ENCODE peak calls at places on chromosomes 11 and 22, in nine cellular contexts. One of them, this sample, is unnamed.

GRCh38 chr22:17910561-17911311 is 113.6 kb downstream of the MICAL3 start:
- DNase-seq in GM13977: no peak
- DNase-seq in stimulated activated CD4-positive, alpha-beta T cell treated with anti-CD3 and anti-CD28 coated beads, Interleukin-4, amount 100 ng/mL, for 1 hour: no peak
- DNase-seq in activated T-cell treated with anti-CD3 and anti-CD28 coated beads for 48 hours: no peak
- DNase-seq in H4: peak
- DNase-seq in epithelial cell of esophagus: peak
- DNase-seq in HEK293T: peak
- DNase-seq in neural progenitor cell: peak
- DNase-seq in stimulated activated CD8-positive, alpha-beta memory T cell treated with anti-CD3 and anti-CD28 coated beads, Interleukin-15, amount 100 ng/mL, for 1 hour: no peak
- DNase-seq in this sample: no peak

GRCh38 chr11:120522021-120522420 is 10.5 kb downstream of the GRIK4 start:
- DNase-seq in stimulated activated CD8-positive, alpha-beta memory T cell treated with anti-CD3 and anti-CD28 coated beads, Interleukin-15, amount 100 ng/mL, for 1 hour: no peak
- DNase-seq in neural progenitor cell: no peak
- DNase-seq in H4: no peak
- DNase-seq in stimulated activated CD4-positive, alpha-beta T cell treated with anti-CD3 and anti-CD28 coated beads, Interleukin-4, amount 100 ng/mL, for 1 hour: no peak
- DNase-seq in epithelial cell of esophagus: no peak
- DNase-seq in activated T-cell treated with anti-CD3 and anti-CD28 coated beads for 48 hours: no peak
- DNase-seq in HEK293T: no peak
- DNase-seq in GM13977: no peak
- DNase-seq in this sample: no peak

GRCh38 chr11:93623938-93624337 is 37.5 kb upstream of the CEP295 start:
- DNase-seq in GM13977: no peak
- DNase-seq in stimulated activated CD8-positive, alpha-beta memory T cell treated with anti-CD3 and anti-CD28 coated beads, Interleukin-15, amount 100 ng/mL, for 1 hour: no peak
- DNase-seq in stimulated activated CD4-positive, alpha-beta T cell treated with anti-CD3 and anti-CD28 coated beads, Interleukin-4, amount 100 ng/mL, for 1 hour: no peak
- DNase-seq in epithelial cell of esophagus: no peak
- DNase-seq in H4: no peak
- DNase-seq in HEK293T: no peak
- DNase-seq in activated T-cell treated with anti-CD3 and anti-CD28 coated beads for 48 hours: no peak
- DNase-seq in neural progenitor cell: no peak
- DNase-seq in this sample: no peak

GRCh38 chr11:12901272-12901671 is 107.8 kb upstream of the RASSF10 start:
- DNase-seq in epithelial cell of esophagus: no peak
- DNase-seq in stimulated activated CD8-positive, alpha-beta memory T cell treated with anti-CD3 and anti-CD28 coated beads, Interleukin-15, amount 100 ng/mL, for 1 hour: no peak
- DNase-seq in GM13977: no peak
- DNase-seq in activated T-cell treated with anti-CD3 and anti-CD28 coated beads for 48 hours: no peak
- DNase-seq in stimulated activated CD4-positive, alpha-beta T cell treated with anti-CD3 and anti-CD28 coated beads, Interleukin-4, amount 100 ng/mL, for 1 hour: no peak
- DNase-seq in H4: no peak
- DNase-seq in HEK293T: no peak
- DNase-seq in neural progenitor cell: no peak
- DNase-seq in this sample: no peak

GRCh38 chr22:36856792-36857135 is 4.0 kb upstream of the NCF4 start:
- DNase-seq in GM13977: no peak
- DNase-seq in HEK293T: no peak
- DNase-seq in stimulated activated CD8-positive, alpha-beta memory T cell treated with anti-CD3 and anti-CD28 coated beads, Interleukin-15, amount 100 ng/mL, for 1 hour: no peak
- DNase-seq in H4: no peak
- DNase-seq in neural progenitor cell: no peak
- DNase-seq in stimulated activated CD4-positive, alpha-beta T cell treated with anti-CD3 and anti-CD28 coated beads, Interleukin-4, amount 100 ng/mL, for 1 hour: no peak
- DNase-seq in epithelial cell of esophagus: no peak
- DNase-seq in activated T-cell treated with anti-CD3 and anti-CD28 coated beads for 48 hours: no peak
- DNase-seq in this sample: no peak

GRCh38 chr22:38505595-38506117 is 455 bp downstream of the DDX17 start:
- DNase-seq in H4: no peak
- DNase-seq in stimulated activated CD8-positive, alpha-beta memory T cell treated with anti-CD3 and anti-CD28 coated beads, Interleukin-15, amount 100 ng/mL, for 1 hour: peak
- DNase-seq in stimulated activated CD4-positive, alpha-beta T cell treated with anti-CD3 and anti-CD28 coated beads, Interleukin-4, amount 100 ng/mL, for 1 hour: peak
- DNase-seq in activated T-cell treated with anti-CD3 and anti-CD28 coated beads for 48 hours: peak
- DNase-seq in neural progenitor cell: peak
- DNase-seq in GM13977: peak
- DNase-seq in HEK293T: peak
- DNase-seq in epithelial cell of esophagus: peak
- DNase-seq in this sample: no peak

GRCh38 chr22:42214625-42215415 is 55.6 kb downstream of the TCF20 start:
- DNase-seq in GM13977: no peak
- DNase-seq in activated T-cell treated with anti-CD3 and anti-CD28 coated beads for 48 hours: no peak
- DNase-seq in H4: no peak
- DNase-seq in HEK293T: no peak
- DNase-seq in epithelial cell of esophagus: no peak
- DNase-seq in stimulated activated CD4-positive, alpha-beta T cell treated with anti-CD3 and anti-CD28 coated beads, Interleukin-4, amount 100 ng/mL, for 1 hour: no peak
- DNase-seq in neural progenitor cell: peak
- DNase-seq in stimulated activated CD8-positive, alpha-beta memory T cell treated with anti-CD3 and anti-CD28 coated beads, Interleukin-15, amount 100 ng/mL, for 1 hour: no peak
- DNase-seq in this sample: no peak

GRCh38 chr11:33533668-33534067 is 167.0 kb downstream of the C11orf91 start:
- DNase-seq in GM13977: no peak
- DNase-seq in epithelial cell of esophagus: no peak
- DNase-seq in H4: no peak
- DNase-seq in HEK293T: no peak
- DNase-seq in activated T-cell treated with anti-CD3 and anti-CD28 coated beads for 48 hours: no peak
- DNase-seq in neural progenitor cell: no peak
- DNase-seq in stimulated activated CD4-positive, alpha-beta T cell treated with anti-CD3 and anti-CD28 coated beads, Interleukin-4, amount 100 ng/mL, for 1 hour: no peak
- DNase-seq in stimulated activated CD8-positive, alpha-beta memory T cell treated with anti-CD3 and anti-CD28 coated beads, Interleukin-15, amount 100 ng/mL, for 1 hour: no peak
- DNase-seq in this sample: no peak

GRCh38 chr22:26476705-26477340 is 6.8 kb downstream of the HPS4 start:
- DNase-seq in neural progenitor cell: no peak
- DNase-seq in GM13977: no peak
- DNase-seq in epithelial cell of esophagus: no peak
- DNase-seq in H4: no peak
- DNase-seq in stimulated activated CD4-positive, alpha-beta T cell treated with anti-CD3 and anti-CD28 coated beads, Interleukin-4, amount 100 ng/mL, for 1 hour: no peak
- DNase-seq in stimulated activated CD8-positive, alpha-beta memory T cell treated with anti-CD3 and anti-CD28 coated beads, Interleukin-15, amount 100 ng/mL, for 1 hour: no peak
- DNase-seq in activated T-cell treated with anti-CD3 and anti-CD28 coated beads for 48 hours: no peak
- DNase-seq in HEK293T: no peak
- DNase-seq in this sample: no peak

GRCh38 chr11:67611165-67611564 is 4.4 kb downstream of the NDUFV1 start:
- DNase-seq in H4: no peak
- DNase-seq in GM13977: no peak
- DNase-seq in epithelial cell of esophagus: no peak
- DNase-seq in HEK293T: no peak
- DNase-seq in stimulated activated CD4-positive, alpha-beta T cell treated with anti-CD3 and anti-CD28 coated beads, Interleukin-4, amount 100 ng/mL, for 1 hour: no peak
- DNase-seq in neural progenitor cell: no peak
- DNase-seq in activated T-cell treated with anti-CD3 and anti-CD28 coated beads for 48 hours: no peak
- DNase-seq in stimulated activated CD8-positive, alpha-beta memory T cell treated with anti-CD3 and anti-CD28 coated beads, Interleukin-15, amount 100 ng/mL, for 1 hour: no peak
- DNase-seq in this sample: no peak

GRCh38 chr22:38257650-38258246 is 15.1 kb downstream of the TMEM184B start:
- DNase-seq in neural progenitor cell: no peak
- DNase-seq in stimulated activated CD4-positive, alpha-beta T cell treated with anti-CD3 and anti-CD28 coated beads, Interleukin-4, amount 100 ng/mL, for 1 hour: no peak
- DNase-seq in stimulated activated CD8-positive, alpha-beta memory T cell treated with anti-CD3 and anti-CD28 coated beads, Interleukin-15, amount 100 ng/mL, for 1 hour: no peak
- DNase-seq in activated T-cell treated with anti-CD3 and anti-CD28 coated beads for 48 hours: no peak
- DNase-seq in HEK293T: no peak
- DNase-seq in epithelial cell of esophagus: no peak
- DNase-seq in GM13977: no peak
- DNase-seq in H4: no peak
- DNase-seq in this sample: no peak

GRCh38 chr22:29938285-29938693 is 55.3 kb downstream of the MTMR3 start:
- DNase-seq in epithelial cell of esophagus: no peak
- DNase-seq in GM13977: peak
- DNase-seq in H4: no peak
- DNase-seq in HEK293T: no peak
- DNase-seq in neural progenitor cell: no peak
- DNase-seq in stimulated activated CD8-positive, alpha-beta memory T cell treated with anti-CD3 and anti-CD28 coated beads, Interleukin-15, amount 100 ng/mL, for 1 hour: no peak
- DNase-seq in stimulated activated CD4-positive, alpha-beta T cell treated with anti-CD3 and anti-CD28 coated beads, Interleukin-4, amount 100 ng/mL, for 1 hour: no peak
- DNase-seq in activated T-cell treated with anti-CD3 and anti-CD28 coated beads for 48 hours: peak
- DNase-seq in this sample: no peak

GRCh38 chr11:22923561-22923960 is 63.3 kb upstream of the CCDC179 start:
- DNase-seq in stimulated activated CD4-positive, alpha-beta T cell treated with anti-CD3 and anti-CD28 coated beads, Interleukin-4, amount 100 ng/mL, for 1 hour: no peak
- DNase-seq in HEK293T: no peak
- DNase-seq in H4: no peak
- DNase-seq in GM13977: no peak
- DNase-seq in activated T-cell treated with anti-CD3 and anti-CD28 coated beads for 48 hours: no peak
- DNase-seq in stimulated activated CD8-positive, alpha-beta memory T cell treated with anti-CD3 and anti-CD28 coated beads, Interleukin-15, amount 100 ng/mL, for 1 hour: no peak
- DNase-seq in neural progenitor cell: no peak
- DNase-seq in epithelial cell of esophagus: no peak
- DNase-seq in this sample: no peak

GRCh38 chr11:76216536-76217326 is 10.4 kb upstream of the WNT11 start:
- DNase-seq in stimulated activated CD8-positive, alpha-beta memory T cell treated with anti-CD3 and anti-CD28 coated beads, Interleukin-15, amount 100 ng/mL, for 1 hour: no peak
- DNase-seq in GM13977: no peak
- DNase-seq in neural progenitor cell: peak
- DNase-seq in epithelial cell of esophagus: no peak
- DNase-seq in stimulated activated CD4-positive, alpha-beta T cell treated with anti-CD3 and anti-CD28 coated beads, Interleukin-4, amount 100 ng/mL, for 1 hour: no peak
- DNase-seq in H4: no peak
- DNase-seq in HEK293T: no peak
- DNase-seq in activated T-cell treated with anti-CD3 and anti-CD28 coated beads for 48 hours: no peak
- DNase-seq in this sample: no peak

GRCh38 chr11:133784359-133784758 is 61.0 kb downstream of the SPATA19 start:
- DNase-seq in stimulated activated CD4-positive, alpha-beta T cell treated with anti-CD3 and anti-CD28 coated beads, Interleukin-4, amount 100 ng/mL, for 1 hour: no peak
- DNase-seq in neural progenitor cell: no peak
- DNase-seq in H4: no peak
- DNase-seq in HEK293T: no peak
- DNase-seq in GM13977: no peak
- DNase-seq in epithelial cell of esophagus: no peak
- DNase-seq in stimulated activated CD8-positive, alpha-beta memory T cell treated with anti-CD3 and anti-CD28 coated beads, Interleukin-15, amount 100 ng/mL, for 1 hour: no peak
- DNase-seq in activated T-cell treated with anti-CD3 and anti-CD28 coated beads for 48 hours: no peak
- DNase-seq in this sample: no peak

GRCh38 chr11:98621767-98622166 is 399.0 kb upstream of the CNTN5 start:
- DNase-seq in neural progenitor cell: no peak
- DNase-seq in stimulated activated CD4-positive, alpha-beta T cell treated with anti-CD3 and anti-CD28 coated beads, Interleukin-4, amount 100 ng/mL, for 1 hour: no peak
- DNase-seq in epithelial cell of esophagus: no peak
- DNase-seq in H4: no peak
- DNase-seq in GM13977: no peak
- DNase-seq in HEK293T: no peak
- DNase-seq in stimulated activated CD8-positive, alpha-beta memory T cell treated with anti-CD3 and anti-CD28 coated beads, Interleukin-15, amount 100 ng/mL, for 1 hour: no peak
- DNase-seq in activated T-cell treated with anti-CD3 and anti-CD28 coated beads for 48 hours: no peak
- DNase-seq in this sample: no peak

GRCh38 chr11:26244207-26244606 is 87.7 kb upstream of the ANO3 start:
- DNase-seq in epithelial cell of esophagus: no peak
- DNase-seq in activated T-cell treated with anti-CD3 and anti-CD28 coated beads for 48 hours: no peak
- DNase-seq in H4: no peak
- DNase-seq in GM13977: no peak
- DNase-seq in stimulated activated CD8-positive, alpha-beta memory T cell treated with anti-CD3 and anti-CD28 coated beads, Interleukin-15, amount 100 ng/mL, for 1 hour: no peak
- DNase-seq in stimulated activated CD4-positive, alpha-beta T cell treated with anti-CD3 and anti-CD28 coated beads, Interleukin-4, amount 100 ng/mL, for 1 hour: no peak
- DNase-seq in HEK293T: no peak
- DNase-seq in neural progenitor cell: no peak
- DNase-seq in this sample: no peak

GRCh38 chr11:44997566-44997965 is 46.9 kb upstream of the TP53I11 start:
- DNase-seq in neural progenitor cell: no peak
- DNase-seq in H4: no peak
- DNase-seq in stimulated activated CD4-positive, alpha-beta T cell treated with anti-CD3 and anti-CD28 coated beads, Interleukin-4, amount 100 ng/mL, for 1 hour: no peak
- DNase-seq in stimulated activated CD8-positive, alpha-beta memory T cell treated with anti-CD3 and anti-CD28 coated beads, Interleukin-15, amount 100 ng/mL, for 1 hour: no peak
- DNase-seq in activated T-cell treated with anti-CD3 and anti-CD28 coated beads for 48 hours: no peak
- DNase-seq in GM13977: no peak
- DNase-seq in HEK293T: no peak
- DNase-seq in epithelial cell of esophagus: no peak
- DNase-seq in this sample: no peak

GRCh38 chr11:113531575-113532451 is 56.6 kb upstream of the DRD2 start:
- DNase-seq in activated T-cell treated with anti-CD3 and anti-CD28 coated beads for 48 hours: no peak
- DNase-seq in stimulated activated CD4-positive, alpha-beta T cell treated with anti-CD3 and anti-CD28 coated beads, Interleukin-4, amount 100 ng/mL, for 1 hour: no peak
- DNase-seq in neural progenitor cell: no peak
- DNase-seq in HEK293T: no peak
- DNase-seq in H4: no peak
- DNase-seq in epithelial cell of esophagus: no peak
- DNase-seq in stimulated activated CD8-positive, alpha-beta memory T cell treated with anti-CD3 and anti-CD28 coated beads, Interleukin-15, amount 100 ng/mL, for 1 hour: no peak
- DNase-seq in GM13977: no peak
- DNase-seq in this sample: no peak

GRCh38 chr11:88543902-88544655 is 206.5 kb upstream of the CTSC start:
- DNase-seq in activated T-cell treated with anti-CD3 and anti-CD28 coated beads for 48 hours: peak
- DNase-seq in stimulated activated CD4-positive, alpha-beta T cell treated with anti-CD3 and anti-CD28 coated beads, Interleukin-4, amount 100 ng/mL, for 1 hour: peak
- DNase-seq in stimulated activated CD8-positive, alpha-beta memory T cell treated with anti-CD3 and anti-CD28 coated beads, Interleukin-15, amount 100 ng/mL, for 1 hour: peak
- DNase-seq in H4: peak
- DNase-seq in epithelial cell of esophagus: peak
- DNase-seq in HEK293T: peak
- DNase-seq in GM13977: peak
- DNase-seq in neural progenitor cell: peak
- DNase-seq in this sample: no peak

GRCh38 chr11:78203184-78203583 is 14.5 kb downstream of the USP35 start:
- DNase-seq in GM13977: no peak
- DNase-seq in H4: no peak
- DNase-seq in epithelial cell of esophagus: no peak
- DNase-seq in neural progenitor cell: no peak
- DNase-seq in stimulated activated CD4-positive, alpha-beta T cell treated with anti-CD3 and anti-CD28 coated beads, Interleukin-4, amount 100 ng/mL, for 1 hour: no peak
- DNase-seq in HEK293T: no peak
- DNase-seq in stimulated activated CD8-positive, alpha-beta memory T cell treated with anti-CD3 and anti-CD28 coated beads, Interleukin-15, amount 100 ng/mL, for 1 hour: no peak
- DNase-seq in activated T-cell treated with anti-CD3 and anti-CD28 coated beads for 48 hours: no peak
- DNase-seq in this sample: no peak

GRCh38 chr11:59668188-59668949 is 468 bp downstream of the PATL1 start:
- DNase-seq in HEK293T: no peak
- DNase-seq in activated T-cell treated with anti-CD3 and anti-CD28 coated beads for 48 hours: peak
- DNase-seq in stimulated activated CD4-positive, alpha-beta T cell treated with anti-CD3 and anti-CD28 coated beads, Interleukin-4, amount 100 ng/mL, for 1 hour: peak
- DNase-seq in H4: peak
- DNase-seq in stimulated activated CD8-positive, alpha-beta memory T cell treated with anti-CD3 and anti-CD28 coated beads, Interleukin-15, amount 100 ng/mL, for 1 hour: peak
- DNase-seq in neural progenitor cell: peak
- DNase-seq in GM13977: peak
- DNase-seq in epithelial cell of esophagus: peak
- DNase-seq in this sample: peak

GRCh38 chr11:416757-417621 is 2.2 kb upstream of the SIGIRR start:
- DNase-seq in H4: no peak
- DNase-seq in GM13977: no peak
- DNase-seq in epithelial cell of esophagus: peak
- DNase-seq in neural progenitor cell: peak
- DNase-seq in stimulated activated CD4-positive, alpha-beta T cell treated with anti-CD3 and anti-CD28 coated beads, Interleukin-4, amount 100 ng/mL, for 1 hour: peak
- DNase-seq in HEK293T: no peak
- DNase-seq in stimulated activated CD8-positive, alpha-beta memory T cell treated with anti-CD3 and anti-CD28 coated beads, Interleukin-15, amount 100 ng/mL, for 1 hour: no peak
- DNase-seq in activated T-cell treated with anti-CD3 and anti-CD28 coated beads for 48 hours: no peak
- DNase-seq in this sample: no peak

GRCh38 chr11:129894281-129895125 is 875 bp downstream of the NFRKB start:
- DNase-seq in H4: no peak
- DNase-seq in epithelial cell of esophagus: peak
- DNase-seq in stimulated activated CD4-positive, alpha-beta T cell treated with anti-CD3 and anti-CD28 coated beads, Interleukin-4, amount 100 ng/mL, for 1 hour: no peak
- DNase-seq in neural progenitor cell: no peak
- DNase-seq in activated T-cell treated with anti-CD3 and anti-CD28 coated beads for 48 hours: no peak
- DNase-seq in stimulated activated CD8-positive, alpha-beta memory T cell treated with anti-CD3 and anti-CD28 coated beads, Interleukin-15, amount 100 ng/mL, for 1 hour: no peak
- DNase-seq in HEK293T: no peak
- DNase-seq in GM13977: peak
- DNase-seq in this sample: no peak

GRCh38 chr11:120352405-120352804 is 16.2 kb downstream of the ARHGEF12 start:
- DNase-seq in GM13977: no peak
- DNase-seq in H4: no peak
- DNase-seq in HEK293T: no peak
- DNase-seq in epithelial cell of esophagus: no peak
- DNase-seq in neural progenitor cell: no peak
- DNase-seq in activated T-cell treated with anti-CD3 and anti-CD28 coated beads for 48 hours: no peak
- DNase-seq in stimulated activated CD4-positive, alpha-beta T cell treated with anti-CD3 and anti-CD28 coated beads, Interleukin-4, amount 100 ng/mL, for 1 hour: no peak
- DNase-seq in stimulated activated CD8-positive, alpha-beta memory T cell treated with anti-CD3 and anti-CD28 coated beads, Interleukin-15, amount 100 ng/mL, for 1 hour: no peak
- DNase-seq in this sample: no peak

GRCh38 chr11:126474220-126474619 is 118.7 kb downstream of the ST3GAL4 start:
- DNase-seq in activated T-cell treated with anti-CD3 and anti-CD28 coated beads for 48 hours: no peak
- DNase-seq in H4: no peak
- DNase-seq in stimulated activated CD8-positive, alpha-beta memory T cell treated with anti-CD3 and anti-CD28 coated beads, Interleukin-15, amount 100 ng/mL, for 1 hour: no peak
- DNase-seq in HEK293T: no peak
- DNase-seq in stimulated activated CD4-positive, alpha-beta T cell treated with anti-CD3 and anti-CD28 coated beads, Interleukin-4, amount 100 ng/mL, for 1 hour: no peak
- DNase-seq in GM13977: no peak
- DNase-seq in neural progenitor cell: no peak
- DNase-seq in epithelial cell of esophagus: no peak
- DNase-seq in this sample: no peak

GRCh38 chr22:24063986-24064385 is 52.9 kb downstream of the CABIN1 start:
- DNase-seq in epithelial cell of esophagus: no peak
- DNase-seq in H4: no peak
- DNase-seq in stimulated activated CD4-positive, alpha-beta T cell treated with anti-CD3 and anti-CD28 coated beads, Interleukin-4, amount 100 ng/mL, for 1 hour: no peak
- DNase-seq in activated T-cell treated with anti-CD3 and anti-CD28 coated beads for 48 hours: no peak
- DNase-seq in GM13977: no peak
- DNase-seq in HEK293T: no peak
- DNase-seq in neural progenitor cell: no peak
- DNase-seq in stimulated activated CD8-positive, alpha-beta memory T cell treated with anti-CD3 and anti-CD28 coated beads, Interleukin-15, amount 100 ng/mL, for 1 hour: no peak
- DNase-seq in this sample: no peak

GRCh38 chr11:2586091-2586792 is 113.6 kb downstream of the KCNQ1OT1 start:
- DNase-seq in activated T-cell treated with anti-CD3 and anti-CD28 coated beads for 48 hours: no peak
- DNase-seq in stimulated activated CD4-positive, alpha-beta T cell treated with anti-CD3 and anti-CD28 coated beads, Interleukin-4, amount 100 ng/mL, for 1 hour: no peak
- DNase-seq in GM13977: no peak
- DNase-seq in epithelial cell of esophagus: no peak
- DNase-seq in neural progenitor cell: no peak
- DNase-seq in stimulated activated CD8-positive, alpha-beta memory T cell treated with anti-CD3 and anti-CD28 coated beads, Interleukin-15, amount 100 ng/mL, for 1 hour: no peak
- DNase-seq in HEK293T: no peak
- DNase-seq in H4: no peak
- DNase-seq in this sample: no peak

GRCh38 chr11:95788921-95789505 is 569 bp downstream of the FAM76B start:
- DNase-seq in H4: peak
- DNase-seq in stimulated activated CD4-positive, alpha-beta T cell treated with anti-CD3 and anti-CD28 coated beads, Interleukin-4, amount 100 ng/mL, for 1 hour: peak
- DNase-seq in stimulated activated CD8-positive, alpha-beta memory T cell treated with anti-CD3 and anti-CD28 coated beads, Interleukin-15, amount 100 ng/mL, for 1 hour: peak
- DNase-seq in neural progenitor cell: peak
- DNase-seq in HEK293T: peak
- DNase-seq in activated T-cell treated with anti-CD3 and anti-CD28 coated beads for 48 hours: peak
- DNase-seq in epithelial cell of esophagus: peak
- DNase-seq in GM13977: peak
- DNase-seq in this sample: no peak

GRCh38 chr22:46098525-46099475 is 51.5 kb upstream of the PPARA start:
- DNase-seq in stimulated activated CD4-positive, alpha-beta T cell treated with anti-CD3 and anti-CD28 coated beads, Interleukin-4, amount 100 ng/mL, for 1 hour: no peak
- DNase-seq in stimulated activated CD8-positive, alpha-beta memory T cell treated with anti-CD3 and anti-CD28 coated beads, Interleukin-15, amount 100 ng/mL, for 1 hour: no peak
- DNase-seq in GM13977: no peak
- DNase-seq in neural progenitor cell: no peak
- DNase-seq in H4: no peak
- DNase-seq in epithelial cell of esophagus: no peak
- DNase-seq in activated T-cell treated with anti-CD3 and anti-CD28 coated beads for 48 hours: no peak
- DNase-seq in HEK293T: no peak
- DNase-seq in this sample: no peak

GRCh38 chr11:2390871-2391662 is 9.5 kb upstream of the TSSC4 start:
- DNase-seq in stimulated activated CD4-positive, alpha-beta T cell treated with anti-CD3 and anti-CD28 coated beads, Interleukin-4, amount 100 ng/mL, for 1 hour: no peak
- DNase-seq in HEK293T: no peak
- DNase-seq in neural progenitor cell: peak
- DNase-seq in GM13977: no peak
- DNase-seq in activated T-cell treated with anti-CD3 and anti-CD28 coated beads for 48 hours: no peak
- DNase-seq in stimulated activated CD8-positive, alpha-beta memory T cell treated with anti-CD3 and anti-CD28 coated beads, Interleukin-15, amount 100 ng/mL, for 1 hour: no peak
- DNase-seq in H4: no peak
- DNase-seq in epithelial cell of esophagus: peak
- DNase-seq in this sample: no peak